ENCODE peak calls at places on chromosomes 6 and 20, in six cellular contexts. A, Q, L, C, X and K are unnamed samples.

GRCh38 chr6:28742668-28743270 is 181.0 kb downstream of the TRIM27 start:
- DNase-seq in A (peak; percentile 38), Q (peak; percentile 67), L (no peak), C (peak; percentile 58), X (peak; percentile 81), K (peak; percentile 34)

GRCh38 chr6:156852858-156853216 is 75.7 kb downstream of the ARID1B start:
- DNase-seq in A (no peak), Q (no peak), L (no peak), C (no peak), X (no peak), K (no peak)

GRCh38 chr20:63441136-63441776 is 31.2 kb downstream of the KCNQ2 start:
- DNase-seq in A (no peak), Q (no peak), L (no peak), C (no peak), X (no peak), K (no peak)

GRCh38 chr6:46015119-46015968 is at the start of gene CLIC5:
- DNase-seq in A (no peak), Q (peak; percentile 8), L (peak; percentile 82), C (no peak), X (no peak), K (no peak)

GRCh38 chr6:143677891-143678737 is at the start of gene PHACTR2:
- DNase-seq in A (peak; percentile 90), Q (peak; percentile 85), L (peak; percentile 88), C (peak; percentile 77), X (peak; percentile 81), K (peak; percentile 84)

GRCh38 chr20:50366270-50367103 is 143.7 kb upstream of the PTPN1 start:
- DNase-seq in A (peak; percentile 89), Q (peak; percentile 91), L (no peak), C (peak; percentile 58), X (peak; percentile 70), K (peak; percentile 96)

GRCh38 chr6:52664991-52665686 is 5.8 kb upstream of the TMEM14A start:
- DNase-seq in A (no peak), Q (peak; percentile 51), L (no peak), C (no peak), X (peak; percentile 15), K (no peak)

GRCh38 chr6:154432533-154433476 is 76.2 kb upstream of the IPCEF1 start:
- DNase-seq in A (peak; percentile 95), Q (no peak), L (no peak), C (peak; percentile 65), X (peak; percentile 4), K (peak; percentile 56)

GRCh38 chr6:20790032-20790791 is 256.0 kb downstream of the CDKAL1 start:
- DNase-seq in A (no peak), Q (no peak), L (no peak), C (peak; percentile 52), X (no peak), K (no peak)

GRCh38 chr20:34636648-34637047 is 40.2 kb downstream of the PIGU start:
- DNase-seq in A (peak; percentile 35), Q (no peak), L (no peak), C (no peak), X (no peak), K (peak; percentile 50)

GRCh38 chr20:57215426-57215825 is 51.0 kb downstream of the BMP7 start:
- DNase-seq in A (no peak), Q (no peak), L (no peak), C (no peak), X (no peak), K (no peak)

GRCh38 chr6:84274856-84275255 is 47.4 kb upstream of the CEP162 start:
- DNase-seq in A (no peak), Q (peak; percentile 15), L (no peak), C (no peak), X (no peak), K (no peak)

GRCh38 chr6:53113742-53114141 is 34.9 kb downstream of the GCM1 start:
- DNase-seq in A (no peak), Q (no peak), L (no peak), C (no peak), X (no peak), K (no peak)

GRCh38 chr6:149716181-149716580 is 1.7 kb downstream of the LATS1 start:
- DNase-seq in A (no peak), Q (no peak), L (no peak), C (no peak), X (peak; percentile 7), K (peak; percentile 25)
- H3K4me3 ChIP-seq in A (peak overlapping the region; percentile 75), Q (peak overlapping the region; percentile 79), L (peak overlapping the region; percentile 81), C (peak overlapping the region; percentile 87), X (peak overlapping the region; percentile 89), K (peak overlapping the region; percentile 93)

DNA sequence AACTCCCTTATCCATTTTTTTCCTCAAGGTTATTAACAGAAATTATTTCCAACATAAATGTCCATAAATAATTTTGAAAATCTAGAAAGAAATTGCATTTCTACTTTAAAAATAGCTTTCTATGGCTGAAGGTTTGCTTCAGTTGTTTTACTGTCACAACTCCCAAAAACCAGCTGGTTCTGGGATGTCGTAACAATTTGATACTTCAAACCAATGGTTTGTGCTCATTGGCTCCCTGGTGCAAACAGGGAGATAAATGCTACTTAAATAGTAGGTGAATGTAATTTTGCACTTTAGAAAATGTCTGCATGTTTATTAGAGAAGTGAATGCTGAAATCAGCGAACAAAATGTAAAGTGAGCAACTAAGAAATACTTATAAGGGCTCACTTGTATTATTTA is 31.1 kb downstream of the LAMA2 start:
- DNase-seq in A (peak; percentile 29), Q (no peak), L (no peak), C (no peak), X (peak; percentile 8), K (peak; percentile 45)
- H3K4me3 ChIP-seq in A (no peak overlapping the region), Q (no peak overlapping the region), L (no peak overlapping the region), C (no peak overlapping the region), X (no peak overlapping the region), K (no peak overlapping the region)

GRCh38 chr6:166009385-166010031 is 158.1 kb downstream of the TBXT start:
- DNase-seq in A (no peak), Q (no peak), L (no peak), C (no peak), X (no peak), K (no peak)
- H3K4me3 ChIP-seq in A (peak overlapping the region; percentile 58), Q (no peak overlapping the region), L (no peak overlapping the region), C (peak overlapping the region; percentile 51), X (no peak overlapping the region), K (no peak overlapping the region)

GRCh38 chr20:37846573-37846972 is 56.4 kb upstream of the VSTM2L start:
- DNase-seq in A (no peak), Q (no peak), L (no peak), C (no peak), X (no peak), K (no peak)
- H3K4me3 ChIP-seq in A (no peak overlapping the region), Q (no peak overlapping the region), L (no peak overlapping the region), C (no peak overlapping the region), X (no peak overlapping the region), K (no peak overlapping the region)

GRCh38 chr6:37049990-37050853 is 44.8 kb downstream of the FGD2 start:
- DNase-seq in A (no peak), Q (no peak), L (peak; percentile 95), C (no peak), X (no peak), K (no peak)
- H3K4me3 ChIP-seq in A (no peak overlapping the region), Q (no peak overlapping the region), L (no peak overlapping the region), C (no peak overlapping the region), X (no peak overlapping the region), K (no peak overlapping the region)

GRCh38 chr6:44672086-44672485 is 284.6 kb downstream of the CDC5L start:
- DNase-seq in A (no peak), Q (no peak), L (no peak), C (no peak), X (no peak), K (no peak)
- H3K4me3 ChIP-seq in A (no peak overlapping the region), Q (no peak overlapping the region), L (no peak overlapping the region), C (no peak overlapping the region), X (no peak overlapping the region), K (no peak overlapping the region)